ENCODE peak calls at places on chromosomes 11 and 22, in nine cellular contexts. D is CD8-positive, alpha-beta T cell; W is left lung; X is osteoblast; A is HCT116; Z is stomach; L is fibroblast of lung; B is esophagus muscularis mucosa; J is endothelial cell of umbilical vein. G is an unnamed sample. For H3K36me3, the result is how much of the 10 kb centered on the place peaks cover.

GRCh38 chr11:73361953-73362776 is 14.0 kb upstream of the RELT start:
- DNase-seq in Z (no peak), L (no peak), X (no peak), J (no peak), W (no peak), D (no peak), A (peak), B (no peak), G (no peak)

GRCh38 chr22:21972293-21972779 is 10.3 kb downstream of the TOP3B start:
- DNase-seq in Z (no peak), X (peak), B (no peak), L (peak), W (no peak), D (peak), J (peak), A (no peak), G (no peak)

GRCh38 chr11:134466909-134467567 is 55.0 kb upstream of the B3GAT1 start:
- DNase-seq in B (no peak), Z (peak), D (no peak), L (no peak), A (no peak), J (no peak), W (no peak), X (peak), G (peak)

GRCh38 chr11:48307760-48308386 is 1.9 kb downstream of the OR4S1 start:
- DNase-seq in L (peak), J (peak), B (no peak), D (peak), X (peak), Z (peak), A (peak), W (peak), G (no peak)

GRCh38 chr22:28674121-28674563 is 5.5 kb downstream of the TTC28 start:
- DNase-seq in X (peak), B (no peak), A (no peak), Z (no peak), J (no peak), L (peak), W (no peak), D (peak), G (no peak)

GRCh38 chr11:125621995-125622394 is 3.0 kb upstream of the CHEK1 start:
- DNase-seq in J (peak), L (peak), W (no peak), A (no peak), X (peak), Z (no peak), D (no peak), B (no peak), G (no peak)

GRCh38 chr11:71247551-71248250 is 4.7 kb downstream of the SHANK2 start:
- DNase-seq in D (no peak), X (peak), J (no peak), A (no peak), B (no peak), W (no peak), Z (peak), L (no peak), G (no peak)

GRCh38 chr11:119641991-119642745 is 86.8 kb downstream of the NECTIN1 start:
- DNase-seq in W (no peak), A (peak), J (peak), L (peak), X (peak), B (no peak), Z (no peak), D (peak), G (no peak)

GRCh38 chr22:27349456-27349855 is 452.1 kb downstream of the MN1 start:
- DNase-seq in X (no peak), D (no peak), L (no peak), A (no peak), J (no peak), B (no peak), Z (no peak), W (no peak), G (no peak)

GRCh38 chr11:92384807-92385206 is 160.2 kb downstream of the FAT3 start:
- DNase-seq in L (peak), A (no peak), B (no peak), W (no peak), X (peak), J (no peak), D (no peak), Z (no peak), G (no peak)

GRCh38 chr11:130359419-130359818 is 44.7 kb upstream of the ZBTB44 start:
- DNase-seq in Z (no peak), W (no peak), X (no peak), B (no peak), A (no peak), J (no peak), L (no peak), D (no peak), G (no peak)

GRCh38 chr11:28621648-28622215 is 513.5 kb downstream of the METTL15 start:
- DNase-seq in A (no peak), B (no peak), J (peak), L (peak), D (no peak), Z (peak), W (no peak), X (peak), G (peak)
- TF ChIP-seq CTCF in A (no peak), B (no peak), J (no peak), L (no peak), D (no peak), Z (no peak), W (no peak), X (no peak), G (no peak)

DNA sequence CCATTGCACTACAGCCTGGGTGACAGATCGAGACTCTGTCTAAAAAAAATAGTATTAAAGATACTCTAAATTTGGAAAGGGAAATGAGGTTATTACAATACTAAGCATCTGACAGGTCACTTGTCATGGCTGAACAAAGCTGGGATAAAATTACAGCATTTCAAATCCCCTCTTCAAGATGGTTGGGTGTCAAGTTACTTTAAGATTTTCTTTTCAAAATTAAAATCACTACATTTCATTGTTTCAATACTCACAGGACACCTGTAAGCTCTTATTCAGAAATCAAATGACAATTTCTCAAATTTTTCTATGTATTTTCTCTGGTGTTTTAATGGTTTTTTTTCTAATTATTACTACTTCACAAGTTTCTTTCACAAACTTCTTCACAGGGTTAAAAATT is 5.7 kb downstream of the TAF1D start:
- DNase-seq in L (no peak), Z (no peak), B (no peak), A (no peak), D (no peak), X (no peak), J (no peak), W (no peak), G (no peak)
- H3K36me3 ChIP-seq in L (under half), Z (half or more), B (half or more), A (half or more), D (half or more), X (half or more), J (half or more), W (under half), G (under half)

GRCh38 chr11:68870470-68870869 is 28.8 kb upstream of the CPT1A start:
- DNase-seq in X (no peak), W (no peak), J (peak), A (no peak), L (peak), B (no peak), D (no peak), Z (no peak), G (peak)
- H3K4me3 ChIP-seq in X (peak), W (peak), J (peak), A (peak), L (no peak), B (peak), D (peak), Z (peak), G (no peak)

DNA sequence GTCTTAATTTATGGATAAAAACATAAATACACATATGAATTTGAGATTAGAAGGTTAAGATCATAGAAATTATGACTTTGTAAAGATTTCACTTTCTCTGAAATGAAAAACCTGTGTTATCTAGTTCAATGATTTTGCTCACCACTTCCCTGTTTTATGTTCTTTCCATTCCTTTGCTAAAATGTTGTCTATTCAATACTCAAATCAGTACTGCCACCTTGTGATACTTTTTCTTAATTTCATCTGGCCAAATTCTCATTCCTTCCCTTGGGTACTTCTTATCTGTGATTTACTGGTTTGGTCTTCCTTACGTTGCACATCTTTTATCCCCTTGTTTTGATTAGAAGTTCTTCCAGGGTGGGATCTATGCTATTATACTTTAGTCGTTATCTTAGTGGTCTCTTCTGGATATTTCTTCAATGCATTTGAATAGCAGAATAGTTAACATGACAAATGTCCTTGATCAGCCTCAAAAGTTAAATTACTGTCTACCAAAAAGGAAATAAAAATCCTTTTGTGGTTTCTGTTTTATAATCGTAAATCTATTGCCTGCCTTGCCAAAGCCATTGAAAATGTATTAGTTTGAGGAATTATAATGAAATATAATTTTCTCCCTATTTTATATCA is 197.0 kb downstream of the PGR start:
- DNase-seq in B (no peak), Z (no peak), J (peak), X (no peak), D (no peak), A (peak), W (no peak), L (peak), G (no peak)
- TF ChIP-seq CTCF in B (no peak), Z (peak), J (peak), X (peak), D (no peak), A (peak), W (peak), L (peak), G (peak)